ENCODE peak calls at places on chromosomes 1 and 21, in five cellular contexts. M is body of pancreas, Z is stomach, W is right lobe of liver, A is breast epithelium. P is an unnamed sample.

GRCh38 chr1:154115180-154115579 is 39.7 kb downstream of the NUP210L start:
- DNase-seq in M (no peak), Z (no peak), W (no peak), A (no peak), P (no peak)

GRCh38 chr1:65153635-65154034 is 5.6 kb downstream of the AK4 start:
- DNase-seq in M (no peak), Z (no peak), W (no peak), A (no peak), P (no peak)

GRCh38 chr21:43701936-43702784 is 16.8 kb upstream of the PDXK start:
- DNase-seq in M (no peak), Z (no peak), W (no peak), A (no peak), P (no peak)

GRCh38 chr1:230708631-230709580 is 5.0 kb downstream of the AGT start:
- DNase-seq in M (no peak), Z (no peak), W (peak; percentile 82), A (no peak), P (no peak)

GRCh38 chr1:94047914-94048313 is 73.0 kb downstream of the ABCA4 start:
- DNase-seq in M (no peak), Z (no peak), W (no peak), A (no peak), P (no peak)

GRCh38 chr1:159222075-159222865 is 17.6 kb downstream of the ACKR1 start:
- DNase-seq in M (no peak), Z (no peak), W (no peak), A (no peak), P (no peak)

GRCh38 chr1:22096463-22096862 is 44.0 kb downstream of the CDC42 start:
- DNase-seq in M (no peak), Z (no peak), W (no peak), A (no peak), P (no peak)

GRCh38 chr1:171160611-171161354 is 24.3 kb upstream of the FMO2 start:
- DNase-seq in M (no peak), Z (no peak), W (peak; percentile 81), A (no peak), P (no peak)

GRCh38 chr1:35605882-35606182 is 32.7 kb downstream of the TFAP2E start:
- DNase-seq in M (no peak), Z (no peak), W (no peak), A (no peak), P (no peak)

GRCh38 chr1:50665413-50665812 is 242.2 kb upstream of the DMRTA2 start:
- DNase-seq in M (no peak), Z (no peak), W (no peak), A (no peak), P (no peak)

GRCh38 chr21:45542667-45543370 is 579 bp upstream of the SLC19A1 start:
- DNase-seq in M (peak; percentile 36), Z (peak; percentile 37), W (peak; percentile 42), A (peak; percentile 18), P (peak; percentile 24)

GRCh38 chr1:75677443-75677842 is 47.1 kb upstream of the ACADM start:
- DNase-seq in M (no peak), Z (no peak), W (no peak), A (no peak), P (no peak)

GRCh38 chr1:209661081-209661480 is 8.9 kb upstream of the LAMB3 start:
- DNase-seq in M (no peak), Z (no peak), W (no peak), A (no peak), P (no peak)

GRCh38 chr1:21175670-21176581 is 771 bp downstream of the EIF4G3 start:
- DNase-seq in M (peak; percentile 51), Z (peak; percentile 37), W (peak; percentile 44), A (no peak), P (peak; percentile 92)

GRCh38 chr1:203286161-203286984 is 18.9 kb upstream of the BTG2 start:
- DNase-seq in M (peak; percentile 45), Z (peak; percentile 66), W (no peak), A (peak; percentile 91), P (peak; percentile 56)

GRCh38 chr1:47569681-47570470 is 132.0 kb downstream of the FOXD2 start:
- DNase-seq in M (peak; percentile 52), Z (peak; percentile 65), W (no peak), A (peak; percentile 50), P (no peak)

GRCh38 chr1:223225061-223225460 is 82.0 kb upstream of the TLR5 start:
- DNase-seq in M (no peak), Z (no peak), W (no peak), A (no peak), P (no peak)

GRCh38 chr1:17243274-17243673 is 5.6 kb upstream of the PADI3 start:
- DNase-seq in M (no peak), Z (no peak), W (no peak), A (no peak), P (no peak)

GRCh38 chr21:44376606-44377005 is 23.2 kb downstream of the TRPM2 start:
- DNase-seq in M (no peak), Z (no peak), W (no peak), A (no peak), P (no peak)

GRCh38 chr21:36783612-36784383 is 84.9 kb downstream of the SIM2 start:
- DNase-seq in M (no peak), Z (no peak), W (no peak), A (no peak), P (peak; percentile 48)

GRCh38 chr1:50266509-50266908 is 156.7 kb downstream of the DMRTA2 start:
- DNase-seq in M (no peak), Z (no peak), W (no peak), A (no peak), P (no peak)

GRCh38 chr1:56806804-56807203 is 12.4 kb downstream of the FYB2 start:
- DNase-seq in M (no peak), Z (no peak), W (no peak), A (no peak), P (no peak)

GRCh38 chr1:239858058-239858457 is 233.6 kb upstream of the FMN2 start:
- DNase-seq in M (no peak), Z (no peak), W (no peak), A (no peak), P (no peak)

GRCh38 chr1:54218883-54219687 is 19.1 kb downstream of the MRPL37 start:
- DNase-seq in M (no peak), Z (peak; percentile 59), W (no peak), A (no peak), P (no peak)

GRCh38 chr1:246778663-246779062 is 54.5 kb downstream of the SCCPDH start:
- DNase-seq in M (no peak), Z (no peak), W (no peak), A (no peak), P (no peak)

GRCh38 chr1:150992626-150993025 is 10.5 kb downstream of the ANXA9 start:
- DNase-seq in M (no peak), Z (no peak), W (no peak), A (no peak), P (no peak)

GRCh38 chr1:2980849-2981248 is 40.4 kb upstream of the ACTRT2 start:
- DNase-seq in M (no peak), Z (no peak), W (no peak), A (no peak), P (no peak)

GRCh38 chr1:164617607-164618564 is 58.9 kb downstream of the PBX1 start:
- DNase-seq in M (peak; percentile 41), Z (no peak), W (no peak), A (no peak), P (no peak)

GRCh38 chr1:33712176-33712575 is 151.7 kb upstream of the HMGB4 start:
- DNase-seq in M (no peak), Z (no peak), W (no peak), A (no peak), P (no peak)

GRCh38 chr1:23745515-23745914 is 2.2 kb downstream of the ELOA start:
- DNase-seq in M (peak; percentile 69), Z (no peak), W (no peak), A (no peak), P (no peak)

GRCh38 chr1:38786040-38786436 is 73.5 kb downstream of the RRAGC start:
- DNase-seq in M (no peak), Z (no peak), W (no peak), A (no peak), P (no peak)

GRCh38 chr1:6582370-6582769 is 2.6 kb downstream of the ZBTB48 start:
- DNase-seq in M (no peak), Z (peak; percentile 65), W (peak; percentile 77), A (no peak), P (no peak)

GRCh38 chr21:24160528-24160927 is 1446.8 kb downstream of the MRPL39 start:
- DNase-seq in M (no peak), Z (no peak), W (no peak), A (no peak), P (no peak)
- TF ChIP-seq POLR2A in M (no peak), Z (no peak), W (no peak), A (no peak), P (no peak)

GRCh38 chr1:207317561-207317960 is 3.9 kb upstream of the CD55 start:
- DNase-seq in M (no peak), Z (no peak), W (no peak), A (no peak), P (no peak)
- H3K27ac ChIP-seq in M (peak overlapping the region; percentile 82), Z (no peak overlapping the region), W (no peak overlapping the region), A (peak overlapping the region; percentile 98), P (peak overlapping the region; percentile 71)

DNA sequence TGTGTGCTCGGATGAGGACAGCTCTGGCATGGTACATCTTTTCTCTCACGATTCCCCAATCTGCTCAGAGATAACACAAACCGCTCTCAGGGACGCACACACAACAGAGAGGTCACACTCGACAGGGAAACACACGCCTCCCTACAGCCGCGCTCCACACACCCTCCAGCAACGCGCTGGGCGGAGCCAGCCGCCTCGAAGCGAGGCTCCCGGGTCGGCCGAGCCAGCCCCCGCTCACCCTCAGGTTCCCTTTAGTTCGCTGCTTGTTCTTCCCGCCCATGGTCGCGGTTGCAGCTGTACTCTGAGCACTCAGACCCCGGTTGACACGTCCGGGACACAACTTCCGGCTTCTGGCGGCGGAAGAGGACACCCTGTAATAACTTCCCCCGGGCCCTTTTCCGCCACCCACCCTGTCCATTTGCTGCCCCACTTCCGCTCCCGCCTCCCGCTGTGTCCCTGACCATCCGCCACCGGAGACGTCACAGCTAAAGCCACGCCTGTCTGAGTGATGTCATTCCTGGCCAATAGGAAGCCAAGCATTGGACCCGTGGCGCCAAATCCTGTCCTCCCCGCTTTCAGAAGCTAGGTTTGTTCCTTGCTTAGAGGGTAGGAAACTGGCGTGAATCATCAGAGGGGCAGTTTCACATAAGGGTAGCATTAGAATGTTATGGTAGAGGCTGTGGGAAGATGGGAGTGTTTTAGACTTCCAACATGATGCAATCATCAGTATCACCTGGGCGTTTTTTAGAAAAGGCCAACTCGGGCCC is at the start of gene LTN1:
- DNase-seq in M (peak; percentile 99), Z (peak; percentile 99), W (peak; percentile 98), A (peak; percentile 99), P (peak; percentile 99)
- TF ChIP-seq POLR2A in M (peak; percentile 34), Z (no peak), W (peak; percentile 62), A (peak; percentile 56), P (no peak)

DNA sequence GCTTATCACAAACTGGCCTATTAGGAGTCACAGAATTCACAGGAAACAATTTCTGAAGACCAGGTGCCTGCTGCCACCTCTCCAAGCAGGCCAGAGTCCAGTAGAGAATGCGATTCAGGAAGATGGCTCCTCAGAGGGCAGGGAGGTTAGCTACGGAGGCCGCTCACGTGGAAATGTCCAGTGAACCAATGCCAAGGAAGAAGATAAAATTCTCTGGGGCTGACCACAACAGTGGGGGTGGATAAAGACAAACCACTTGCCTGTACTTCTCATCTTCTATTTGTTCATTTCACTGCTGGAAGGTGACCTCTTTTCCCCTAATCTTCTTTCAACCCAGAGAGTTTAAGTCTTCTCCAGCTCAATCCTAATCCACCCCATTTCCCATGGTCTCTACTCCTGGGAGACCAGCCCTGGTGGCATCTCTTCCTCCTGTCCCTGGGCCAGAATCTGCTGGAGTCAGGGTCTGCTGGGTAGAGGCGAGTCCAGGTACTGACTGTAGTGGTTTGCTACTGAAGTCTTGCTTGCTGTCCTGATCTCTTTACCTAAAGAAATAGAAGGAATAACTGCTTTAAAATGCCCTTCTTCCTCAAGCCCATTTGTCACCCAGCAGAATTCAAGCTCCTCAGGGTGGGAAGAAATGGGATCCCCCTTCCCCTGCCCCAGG is 3.2 kb downstream of the PSRC1 start:
- DNase-seq in M (no peak), Z (no peak), W (no peak), A (no peak), P (no peak)
- H3K27ac ChIP-seq in M (no peak overlapping the region), Z (no peak overlapping the region), W (no peak overlapping the region), A (no peak overlapping the region), P (no peak overlapping the region)